ENCODE peak calls at places on chromosomes 16 and 17, in eight cellular contexts. P is body of pancreas, H is dorsolateral prefrontal cortex, C is lung, S is H9, G is iPS DF 6.9, B is thoracic aorta, W is lower lobe of right lung. T is an unnamed sample.

GRCh38 chr17:18280766-18281165 is 20.3 kb downstream of the MIEF2 start:
- DNase-seq in P (no peak), H (no peak), G (no peak), C (no peak), B (no peak), W (no peak), S (no peak), T (no peak)

GRCh38 chr16:9123871-9124270 is 32.4 kb downstream of the HAPSTR1 start:
- DNase-seq in C (peak), H (no peak), S (no peak), W (peak), G (no peak), P (peak), B (no peak), T (no peak)

GRCh38 chr16:16124438-16124837 is 98.9 kb downstream of the ABCC6 start:
- DNase-seq in G (no peak), P (no peak), B (peak), C (no peak), H (no peak), S (no peak), W (no peak), T (no peak)

GRCh38 chr17:61474235-61474927 is 22.2 kb downstream of the TBX4 start:
- DNase-seq in W (no peak), P (no peak), S (peak), G (no peak), C (no peak), H (no peak), B (no peak), T (no peak)

GRCh38 chr16:65809627-65810026 is 556.9 kb upstream of the CDH5 start:
- DNase-seq in S (no peak), W (no peak), G (no peak), P (peak), H (no peak), B (no peak), C (no peak), T (peak)

GRCh38 chr17:17694229-17695081 is 13.2 kb downstream of the RAI1 start:
- DNase-seq in W (peak), H (peak), S (peak), B (peak), G (no peak), P (peak), C (peak), T (no peak)

GRCh38 chr16:17106243-17106791 is 364.4 kb downstream of the XYLT1 start:
- DNase-seq in B (no peak), G (no peak), H (no peak), C (no peak), W (no peak), P (no peak), S (no peak), T (no peak)

GRCh38 chr17:71572343-71572742 is 548.5 kb upstream of the SOX9 start:
- DNase-seq in H (no peak), G (no peak), S (no peak), C (no peak), P (no peak), W (no peak), B (no peak), T (no peak)

GRCh38 chr17:40399185-40399584 is 18.5 kb downstream of the TOP2A start:
- DNase-seq in G (no peak), H (no peak), S (no peak), B (no peak), W (no peak), C (no peak), P (no peak), T (no peak)

GRCh38 chr17:8109669-8110455 is 8.5 kb downstream of the ALOXE3 start:
- DNase-seq in P (peak), W (peak), S (peak), B (no peak), H (peak), C (no peak), G (no peak), T (no peak)

GRCh38 chr17:35797370-35797769 is 1.9 kb upstream of the MMP28 start:
- DNase-seq in S (no peak), P (no peak), W (no peak), G (no peak), B (no peak), C (peak), H (no peak), T (no peak)

GRCh38 chr16:72426416-72426815 is 254.5 kb upstream of the PMFBP1 start:
- DNase-seq in W (no peak), S (no peak), H (no peak), G (no peak), C (no peak), B (no peak), P (no peak), T (no peak)

GRCh38 chr16:2513405-2514332 is at the start of gene ATP6V0C:
- DNase-seq in C (peak), P (peak), H (peak), B (peak), G (no peak), S (peak), W (peak), T (peak)

GRCh38 chr17:57906910-57907309 is 48.3 kb downstream of the CUEDC1 start:
- DNase-seq in H (peak), B (no peak), W (no peak), C (no peak), G (no peak), P (no peak), S (peak), T (no peak)

GRCh38 chr16:21710938-21711337 is 47.2 kb downstream of the OTOA start:
- DNase-seq in W (no peak), C (no peak), G (no peak), P (no peak), H (no peak), S (no peak), B (no peak), T (no peak)

GRCh38 chr16:89581861-89582563 is 6.5 kb downstream of the CPNE7 start:
- DNase-seq in G (no peak), H (no peak), C (peak), W (no peak), S (no peak), P (peak), B (no peak), T (no peak)

GRCh38 chr16:50680907-50681885 is at the start of gene SNX20:
- DNase-seq in P (peak), C (no peak), W (peak), B (no peak), S (no peak), H (no peak), G (no peak), T (no peak)

GRCh38 chr17:57935833-57936807 is 19.1 kb downstream of the CUEDC1 start:
- DNase-seq in S (peak), B (no peak), G (no peak), W (no peak), P (peak), C (no peak), H (peak), T (no peak)

GRCh38 chr16:28130099-28131088 is 66.9 kb upstream of the GSG1L start:
- DNase-seq in H (no peak), G (no peak), C (no peak), W (no peak), P (no peak), B (no peak), S (no peak), T (no peak)

GRCh38 chr16:46690281-46691178 is 1.1 kb downstream of the ORC6 start:
- DNase-seq in B (no peak), S (no peak), P (no peak), C (no peak), H (no peak), G (no peak), W (no peak), T (no peak)

GRCh38 chr17:51056813-51057510 is 63.7 kb downstream of the SPAG9 start:
- DNase-seq in H (peak), B (no peak), P (peak), C (no peak), G (no peak), W (no peak), S (peak), T (no peak)

GRCh38 chr16:57462209-57462977 is at the start of gene POLR2C:
- DNase-seq in C (peak), S (peak), H (peak), G (peak), W (peak), P (peak), B (peak), T (peak)

GRCh38 chr17:42118545-42118944 is 2.6 kb downstream of the KAT2A start:
- DNase-seq in P (peak), B (no peak), C (no peak), H (no peak), W (no peak), S (peak), G (no peak), T (no peak)

GRCh38 chr17:27526603-27527002 is 70.4 kb downstream of the KSR1 start:
- DNase-seq in B (no peak), W (peak), P (peak), C (peak), S (peak), G (no peak), H (no peak), T (no peak)

GRCh38 chr17:63997341-63998048 is 656 bp upstream of the PRR29 start:
- DNase-seq in C (no peak), W (peak), H (no peak), S (peak), P (no peak), B (no peak), G (no peak), T (no peak)

GRCh38 chr17:78645421-78646295 is 68.5 kb upstream of the DNAH17 start:
- DNase-seq in H (peak), C (peak), P (peak), S (no peak), W (peak), B (peak), G (no peak), T (peak)

GRCh38 chr16:65725156-65725845 is 603.4 kb upstream of the CDH11 start:
- DNase-seq in W (no peak), P (no peak), H (no peak), G (no peak), B (no peak), S (no peak), C (no peak), T (no peak)

GRCh38 chr17:62094175-62094574 is 29.1 kb upstream of the MED13 start:
- DNase-seq in S (no peak), B (no peak), P (no peak), H (no peak), C (no peak), W (no peak), G (no peak), T (no peak)

DNA sequence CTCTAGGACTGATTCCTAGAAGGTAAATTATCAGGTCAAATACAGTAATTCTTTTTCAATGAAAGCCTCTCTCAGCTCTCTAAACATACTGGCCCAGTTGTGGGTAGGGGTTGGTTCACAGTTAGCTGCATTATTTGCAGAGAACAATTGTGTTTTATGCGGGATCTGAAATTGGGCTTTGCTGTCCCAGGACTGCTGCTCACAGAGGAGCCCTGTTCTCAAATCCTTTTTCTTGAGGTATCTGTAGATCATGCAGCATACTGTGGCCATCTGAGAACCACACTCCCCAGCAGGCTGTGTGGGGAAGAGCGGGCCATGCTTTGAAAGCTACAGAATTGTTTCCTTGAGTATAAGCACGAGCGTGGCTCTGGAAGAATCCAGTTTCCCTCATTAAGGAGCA is 17.5 kb downstream of the MTHFSD start:
- DNase-seq in P (no peak), S (no peak), G (no peak), B (no peak), W (no peak), H (no peak), C (no peak), T (no peak)
- H3K27ac ChIP-seq in P (no peak), S (no peak), G (no peak), B (no peak), W (no peak), H (no peak), C (no peak), T (no peak)

DNA sequence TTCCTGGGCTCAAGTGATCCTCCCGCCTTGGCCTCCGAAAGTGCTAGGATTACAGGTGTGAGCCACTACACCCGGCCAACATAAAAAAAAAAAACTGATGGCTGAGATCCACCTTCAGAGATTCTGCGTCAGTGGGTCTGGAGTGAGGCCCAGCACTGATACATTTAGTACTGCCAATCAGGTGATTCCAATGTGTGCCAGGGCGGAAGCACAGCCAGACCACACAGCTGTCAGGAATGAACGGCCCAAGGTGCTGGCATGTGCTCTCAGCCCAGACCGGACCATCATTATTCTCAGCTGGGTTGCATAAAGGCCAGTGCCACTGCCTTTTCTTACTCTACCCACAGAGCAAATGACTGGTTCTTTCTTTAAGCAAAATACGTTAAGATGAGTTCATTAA is 1.2 kb upstream of the BCO1 start:
- DNase-seq in W (no peak), C (no peak), G (no peak), H (peak), B (no peak), S (no peak), P (peak), T (no peak)
- H3K27ac ChIP-seq in W (no peak), C (no peak), G (no peak), H (no peak), B (no peak), S (no peak), P (peak), T (peak)

GRCh38 chr16:84529607-84530006 is 25.1 kb upstream of the MEAK7 start:
- DNase-seq in H (no peak), W (no peak), P (no peak), S (no peak), B (no peak), G (no peak), C (no peak), T (no peak)

GRCh38 chr16:84528317-84528716 is 23.9 kb upstream of the MEAK7 start:
- DNase-seq in W (no peak), C (no peak), S (no peak), G (no peak), H (no peak), B (no peak), P (no peak), T (no peak)

GRCh38 chr16:84532855-84533486 is 28.5 kb upstream of the MEAK7 start:
- DNase-seq in B (no peak), H (no peak), P (no peak), G (no peak), C (no peak), W (peak), S (no peak), T (no peak)

GRCh38 chr16:84532299-84532724 is 27.9 kb upstream of the MEAK7 start:
- DNase-seq in G (no peak), W (no peak), H (no peak), P (peak), B (peak), S (peak), C (peak), T (no peak)

GRCh38 chr16:84530590-84530989 is 26.1 kb upstream of the MEAK7 start:
- DNase-seq in H (no peak), B (no peak), P (no peak), G (no peak), C (no peak), S (no peak), W (no peak), T (no peak)
- H3K27ac ChIP-seq in H (no peak), B (no peak), P (no peak), G (no peak), C (no peak), S (no peak), W (no peak), T (no peak)

DNA sequence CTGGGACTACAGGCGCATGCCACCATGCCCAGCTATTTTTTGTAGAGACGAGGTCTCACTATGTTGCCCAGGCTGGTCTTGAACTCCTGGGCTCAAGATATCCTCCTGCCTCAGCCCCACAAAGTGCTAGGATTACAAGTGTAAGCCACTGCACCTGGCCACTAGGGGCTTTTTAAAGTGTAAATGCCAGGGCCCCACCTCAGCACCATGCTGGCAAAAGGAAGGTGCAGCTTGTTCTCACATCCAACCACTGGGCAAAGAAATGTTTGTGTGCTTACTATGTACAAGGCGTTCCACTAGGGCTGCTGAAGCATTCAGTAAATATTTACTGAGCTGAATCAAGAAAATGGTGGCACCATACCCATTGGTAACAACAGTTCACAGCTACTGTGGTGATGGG is 22.6 kb downstream of the COG1 start:
- DNase-seq in G (no peak), B (no peak), S (peak), C (no peak), W (no peak), P (no peak), H (no peak), T (no peak)
- H3K27ac ChIP-seq in G (no peak), B (no peak), S (no peak), C (no peak), W (no peak), P (no peak), H (no peak), T (no peak)

DNA sequence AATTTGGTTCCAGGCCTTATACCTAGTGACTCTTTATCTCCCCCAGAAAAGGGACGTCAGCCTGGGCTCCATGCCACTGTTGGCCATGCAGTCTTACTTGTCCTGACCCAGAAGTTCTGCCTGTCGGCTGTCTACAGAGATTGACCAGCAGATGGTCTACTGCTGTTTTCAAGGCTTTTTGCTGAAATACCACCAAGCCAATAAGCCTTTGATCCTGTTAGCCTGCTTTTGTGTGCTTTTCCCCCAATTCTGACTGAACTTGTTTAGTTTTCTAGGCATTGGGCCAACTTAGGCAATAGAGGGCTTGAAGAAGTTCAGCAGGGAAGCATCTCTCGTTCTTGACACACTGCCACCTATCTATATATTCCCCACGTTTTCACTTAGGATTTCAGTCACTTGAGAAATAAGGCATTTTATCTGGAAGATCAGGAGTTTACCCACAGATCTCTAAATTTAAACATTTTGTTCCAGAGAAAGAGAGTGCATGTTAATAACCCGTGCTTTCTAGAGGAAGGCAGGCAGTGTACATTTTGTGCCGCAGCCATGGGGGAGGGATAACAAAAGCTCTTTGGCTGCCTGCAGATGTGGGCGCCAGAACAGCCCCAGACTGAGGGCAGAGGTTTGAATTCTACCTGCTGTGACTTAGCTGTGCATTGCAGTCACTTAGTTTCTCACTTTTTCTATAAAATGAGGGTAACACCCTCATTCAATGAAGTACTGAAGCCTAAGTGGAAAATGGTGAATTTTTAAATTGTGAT is 12.3 kb upstream of the CARMIL2 start:
- DNase-seq in H (peak), W (no peak), S (no peak), G (no peak), P (no peak), C (no peak), B (no peak), T (no peak)
- H3K27ac ChIP-seq in H (peak), W (no peak), S (no peak), G (no peak), P (no peak), C (no peak), B (no peak), T (peak)

T was measured in esophagus muscularis mucosa.